ENCODE peak calls at places on chromosomes 6 and 20, in six cellular contexts. Z is cardiac muscle cell, R is heart left ventricle, U is esophagus squamous epithelium, M is transverse colon, L is psoas muscle. X is an unnamed sample. For H3K4me1, the result is how much of the 10 kb centered on the place peaks cover.

GRCh38 chr6:141932685-141933084 is 200.0 kb upstream of the GJE1 start:
- DNase-seq in U (no peak), M (no peak), Z (no peak), L (no peak), R (no peak), X (no peak)

GRCh38 chr20:48649868-48650267 is 177.9 kb downstream of the PREX1 start:
- DNase-seq in M (no peak), U (no peak), R (no peak), Z (no peak), L (no peak), X (no peak)

GRCh38 chr6:14804444-14805210 is 441.2 kb upstream of the JARID2 start:
- DNase-seq in Z (peak), R (peak), U (no peak), L (peak), M (peak), X (peak)

GRCh38 chr6:161748535-161749386 is 474.9 kb upstream of the AGPAT4 start:
- DNase-seq in R (peak), Z (peak), U (no peak), M (peak), L (peak), X (no peak)

GRCh38 chr6:110587328-110587727 is 110.9 kb upstream of the SLC22A16 start:
- DNase-seq in M (no peak), R (no peak), Z (no peak), U (no peak), L (no peak), X (no peak)

GRCh38 chr6:74000582-74000981 is 304.6 kb downstream of the CD109 start:
- DNase-seq in R (no peak), M (no peak), U (no peak), L (no peak), Z (no peak), X (no peak)

GRCh38 chr20:36273414-36274247 is 32.5 kb upstream of the DLGAP4 start:
- DNase-seq in M (no peak), L (peak), R (no peak), Z (peak), U (no peak), X (no peak)

GRCh38 chr6:35844290-35844689 is 39.1 kb downstream of the LHFPL5 start:
- DNase-seq in Z (no peak), M (no peak), U (no peak), L (no peak), R (no peak), X (no peak)

GRCh38 chr6:41652876-41653641 is 14.8 kb downstream of the MDFI start:
- DNase-seq in R (no peak), L (no peak), Z (no peak), M (no peak), U (no peak), X (no peak)

GRCh38 chr6:105452924-105453756 is 50.3 kb upstream of the PREP start:
- DNase-seq in Z (no peak), L (no peak), U (no peak), M (peak), R (no peak), X (no peak)

GRCh38 chr20:45470262-45470931 is 844 bp downstream of the WFDC2 start:
- DNase-seq in L (peak), R (no peak), M (peak), U (no peak), Z (peak), X (no peak)

GRCh38 chr6:145271086-145271485 is 464.2 kb downstream of the EPM2A start:
- DNase-seq in U (no peak), M (peak), L (no peak), R (no peak), Z (no peak), X (no peak)

GRCh38 chr6:17038316-17038715 is 63.5 kb upstream of the STMND1 start:
- DNase-seq in M (no peak), Z (peak), R (no peak), U (no peak), L (no peak), X (no peak)

GRCh38 chr20:1813101-1813529 is 82.1 kb upstream of the SIRPA start:
- DNase-seq in L (peak), R (peak), Z (peak), U (no peak), M (peak), X (no peak)

GRCh38 chr20:4091332-4092135 is 76.2 kb upstream of the RNF24 start:
- DNase-seq in L (peak), R (peak), U (no peak), Z (peak), M (peak), X (no peak)

GRCh38 chr20:63265891-63266515 is 6.6 kb upstream of the ARFGAP1 start:
- DNase-seq in Z (no peak), R (no peak), U (no peak), M (no peak), L (no peak), X (no peak)

GRCh38 chr6:102154176-102154575 is 760.7 kb downstream of the GRIK2 start:
- DNase-seq in L (no peak), M (no peak), U (no peak), R (no peak), Z (no peak), X (no peak)

GRCh38 chr6:46128476-46128875 is 1.3 kb upstream of the ENPP4 start:
- DNase-seq in Z (no peak), M (no peak), L (no peak), R (no peak), U (no peak), X (no peak)

GRCh38 chr6:3895303-3895635 is 46.1 kb downstream of the FAM50B start:
- DNase-seq in M (no peak), Z (no peak), L (no peak), R (no peak), U (no peak), X (no peak)

GRCh38 chr6:3393796-3394195 is 63.1 kb downstream of the SLC22A23 start:
- DNase-seq in M (no peak), R (no peak), U (no peak), L (no peak), Z (no peak), X (no peak)

GRCh38 chr6:159959165-159959975 is 9.5 kb upstream of the IGF2R start:
- DNase-seq in U (no peak), R (no peak), M (no peak), Z (no peak), L (no peak), X (no peak)

GRCh38 chr20:13213335-13213734 is 7.7 kb upstream of the ISM1 start:
- DNase-seq in U (no peak), R (no peak), Z (no peak), M (no peak), L (no peak), X (no peak)

GRCh38 chr6:43766426-43766825 is 3.6 kb upstream of the VEGFA start:
- DNase-seq in M (no peak), R (no peak), Z (no peak), U (no peak), L (no peak), X (no peak)

GRCh38 chr20:63957004-63957689 is 931 bp upstream of the UCKL1 start:
- DNase-seq in Z (peak), L (peak), R (peak), M (peak), U (no peak), X (peak)

GRCh38 chr6:72624557-72625160 is 2.8 kb downstream of the KCNQ5 start:
- DNase-seq in U (no peak), R (no peak), M (no peak), L (no peak), Z (peak), X (no peak)

GRCh38 chr20:45183084-45183483 is 8.4 kb downstream of the PI3 start:
- DNase-seq in L (no peak), R (no peak), M (no peak), Z (no peak), U (no peak), X (no peak)

GRCh38 chr6:76861403-76861802 is 601.9 kb downstream of the HTR1B start:
- DNase-seq in Z (peak), R (no peak), M (no peak), U (no peak), L (no peak), X (no peak)

GRCh38 chr20:17627101-17627950 is 54.7 kb downstream of the RRBP1 start:
- DNase-seq in M (no peak), U (no peak), Z (no peak), L (peak), R (no peak), X (no peak)

GRCh38 chr20:31722388-31723281 is at the start of gene BCL2L1:
- DNase-seq in R (peak), L (peak), Z (peak), M (peak), U (no peak), X (peak)

GRCh38 chr6:42704937-42705374 is 17.4 kb downstream of the PRPH2 start:
- DNase-seq in Z (no peak), U (no peak), L (no peak), M (no peak), R (no peak), X (no peak)

GRCh38 chr20:58621906-58622548 is 29.1 kb upstream of the STX16 start:
- DNase-seq in M (no peak), Z (no peak), U (no peak), R (no peak), L (no peak), X (no peak)
- TF ChIP-seq CTCF in M (no peak), Z (peak), U (peak), R (no peak), L (peak), X (no peak)

DNA sequence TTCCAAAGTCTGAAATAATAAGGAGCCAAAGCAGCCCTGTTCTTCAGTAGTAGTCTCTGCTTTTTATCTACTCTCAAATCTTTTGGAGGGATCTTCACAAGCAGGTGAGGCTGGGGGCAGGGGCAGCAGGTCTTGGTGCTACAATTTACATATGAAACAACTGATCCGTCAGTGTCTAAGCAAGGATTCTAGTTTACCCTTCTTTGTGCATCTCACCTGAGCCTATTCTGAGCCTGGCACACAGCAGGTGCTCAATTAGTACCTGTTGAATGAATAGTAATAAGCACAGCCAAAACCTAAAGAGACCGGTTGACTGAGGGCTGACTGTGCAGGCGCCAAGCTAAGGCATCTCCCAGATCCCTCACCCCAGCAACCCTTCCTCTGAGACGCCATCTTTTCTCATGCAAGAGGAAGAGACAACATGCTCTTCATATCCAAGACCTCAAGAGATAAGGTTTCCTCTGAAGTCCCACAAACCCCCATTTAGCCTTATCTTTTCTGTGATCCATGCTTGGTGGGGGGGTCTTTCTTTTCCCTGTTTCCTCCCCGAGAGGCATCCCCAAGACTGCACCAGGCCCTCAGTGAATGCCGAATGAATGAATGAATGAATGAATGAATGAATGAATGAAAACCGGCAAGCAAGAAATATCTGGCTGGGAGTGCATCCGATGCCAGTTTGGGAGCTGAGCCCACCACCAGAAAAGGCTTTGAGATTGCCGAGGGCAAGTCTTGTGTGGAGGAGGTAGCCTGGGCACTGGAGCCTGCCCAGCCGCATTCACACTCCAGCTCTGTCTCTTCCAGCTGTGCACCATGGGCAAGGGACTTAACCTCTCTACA is 2.9 kb upstream of the BMP7 start:
- DNase-seq in U (no peak), Z (no peak), L (no peak), M (no peak), R (no peak), X (no peak)
- H3K4me1 ChIP-seq in U (under half), Z (under half), L (under half), M (under half), R (under half), X (under half)

GRCh38 chr20:9884666-9885065 is 45.8 kb upstream of the PAK5 start:
- DNase-seq in R (no peak), U (no peak), Z (no peak), M (no peak), L (no peak), X (no peak)
- TF ChIP-seq CTCF in R (no peak), U (peak), Z (no peak), M (no peak), L (no peak), X (no peak)

DNA sequence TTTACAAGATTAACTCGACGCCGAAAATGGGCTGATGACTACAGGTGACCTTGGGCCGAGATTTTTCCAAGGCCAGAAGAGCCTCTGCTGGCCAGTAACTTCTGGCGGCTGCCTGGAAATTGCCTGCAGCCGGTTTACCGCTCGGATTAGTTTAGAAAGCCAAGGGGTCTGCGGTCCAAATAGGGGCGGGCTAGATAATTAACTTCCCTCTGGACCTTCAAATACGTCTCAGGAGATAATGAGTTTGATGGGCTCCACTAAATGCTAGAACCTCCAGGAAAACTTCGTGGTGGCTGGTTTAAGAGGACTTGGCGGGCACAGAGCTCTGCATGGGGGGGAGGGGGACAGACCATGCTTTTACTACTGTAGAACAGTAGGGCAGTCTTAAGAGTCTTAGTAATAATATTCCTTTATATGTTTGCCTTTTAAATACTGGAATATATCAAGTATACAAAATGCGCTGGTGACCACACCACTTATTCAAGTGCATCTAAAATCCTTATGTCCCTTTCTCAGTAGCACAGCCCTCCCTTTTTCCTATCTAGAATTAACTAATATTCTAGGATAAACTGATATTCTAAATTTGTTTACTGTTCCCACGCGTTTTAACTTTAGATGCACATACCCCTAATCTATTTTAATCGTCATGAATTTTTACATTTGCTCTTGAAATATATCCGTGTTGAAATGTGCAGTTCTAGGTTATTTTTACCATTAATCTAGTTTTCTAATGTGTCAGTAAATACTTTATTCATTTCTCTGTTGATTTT is 107.6 kb upstream of the PRSS16 start:
- DNase-seq in R (no peak), L (no peak), Z (peak), U (no peak), M (peak), X (no peak)
- H3K4me1 ChIP-seq in R (under half), L (under half), Z (under half), U (under half), M (under half), X (under half)

GRCh38 chr6:152748843-152749242 is 1.8 kb upstream of the VIP start:
- DNase-seq in M (no peak), L (no peak), U (no peak), R (no peak), Z (peak), X (no peak)
- TF ChIP-seq CTCF in M (no peak), L (peak), U (no peak), R (no peak), Z (peak), X (no peak)

GRCh38 chr6:153392156-153392555 is 261.1 kb upstream of the RGS17 start:
- DNase-seq in R (no peak), Z (no peak), U (no peak), L (no peak), M (no peak), X (no peak)
- H3K4me1 ChIP-seq in R (under half), Z (under half), U (under half), L (under half), M (under half), X (under half)

GRCh38 chr6:13454286-13455221 is 32.8 kb downstream of the GFOD1 start:
- DNase-seq in M (peak), L (peak), R (peak), U (no peak), Z (peak), X (no peak)
- TF ChIP-seq CTCF in M (no peak), L (peak), R (peak), U (no peak), Z (no peak), X (no peak)

GRCh38 chr20:50200482-50201104 is 10.0 kb downstream of the CEBPB start:
- DNase-seq in L (peak), R (no peak), U (no peak), M (no peak), Z (no peak), X (no peak)
- H3K4me1 ChIP-seq in L (under half), R (under half), U (under half), M (under half), Z (under half), X (under half)

GRCh38 chr6:27608916-27609883 is 136.3 kb upstream of the ZNF184 start:
- DNase-seq in U (no peak), R (no peak), M (no peak), Z (peak), L (no peak), X (no peak)
- TF ChIP-seq CTCF in U (peak), R (peak), M (peak), Z (peak), L (peak), X (no peak)

DNA sequence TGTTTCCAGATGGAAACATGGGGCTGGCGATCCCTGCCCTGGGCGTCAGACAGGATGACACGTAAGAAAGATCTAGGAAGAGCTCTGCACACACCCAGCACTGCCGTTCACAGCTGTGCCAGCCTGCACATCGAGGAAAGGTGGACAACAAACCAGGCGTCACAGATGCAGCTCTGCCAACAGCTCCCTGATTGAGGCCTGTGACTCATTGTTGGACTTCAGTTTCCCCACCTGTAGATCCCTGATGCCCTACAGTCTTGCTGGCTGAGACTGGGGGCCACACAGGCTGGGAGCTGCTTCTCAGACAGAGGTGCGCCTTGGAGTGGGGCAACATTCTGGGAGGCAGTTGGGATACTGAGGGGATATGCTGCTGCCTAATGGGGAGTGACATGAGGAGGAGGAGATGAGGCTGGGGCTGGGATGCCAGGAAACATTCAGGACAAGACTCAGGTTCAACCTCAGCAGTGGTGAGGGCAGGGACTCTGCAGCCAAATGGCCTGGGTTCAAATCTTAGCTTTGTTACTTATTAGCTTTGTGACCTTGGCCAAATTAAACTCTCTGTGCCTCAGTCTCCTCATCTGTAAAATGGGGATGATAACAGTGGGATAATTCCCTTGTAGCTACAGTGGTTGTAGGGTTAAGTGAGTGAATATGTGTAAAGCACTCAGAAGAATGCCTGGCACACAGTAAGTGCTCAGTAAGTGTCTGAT is 1.7 kb downstream of the PI16 start:
- DNase-seq in U (no peak), L (no peak), M (no peak), Z (no peak), R (no peak), X (peak)
- H3K4me1 ChIP-seq in U (under half), L (under half), M (under half), Z (under half), R (under half), X (half or more)

X was measured in suprapubic skin.